ENCODE peak calls at places on chromosomes 12 and 14, in four cellular contexts. W is HepG2, U is GM12878, E is K562. N is an unnamed sample.

GRCh38 chr12:41739066-41739465 is 405.6 kb downstream of the GXYLT1 start:
- DNase-seq in W (no peak), U (no peak), E (no peak), N (no peak)

GRCh38 chr12:124506832-124507153 is 60.6 kb downstream of the NCOR2 start:
- DNase-seq in W (no peak), U (no peak), E (no peak), N (no peak)

GRCh38 chr12:58750484-58750883 is 169.8 kb downstream of the LRIG3 start:
- DNase-seq in W (no peak), U (no peak), E (no peak), N (no peak)

GRCh38 chr14:105467249-105467941 is 7.2 kb upstream of the CRIP2 start:
- DNase-seq in W (no peak), U (no peak), E (no peak), N (no peak)

GRCh38 chr12:114193474-114193873 is 212.5 kb downstream of the TBX5 start:
- DNase-seq in W (no peak), U (no peak), E (no peak), N (no peak)

GRCh38 chr14:41457393-41457792 is 149.3 kb upstream of the LRFN5 start:
- DNase-seq in W (no peak), U (no peak), E (no peak), N (no peak)

GRCh38 chr12:115911360-115911759 is 366.1 kb downstream of the MED13L start:
- DNase-seq in W (no peak), U (no peak), E (no peak), N (no peak)

GRCh38 chr12:58764100-58764953 is 156.0 kb downstream of the LRIG3 start:
- DNase-seq in W (peak; percentile 15), U (no peak), E (no peak), N (no peak)

GRCh38 chr12:13376627-13377373 is 180.3 kb downstream of the EMP1 start:
- DNase-seq in W (no peak), U (no peak), E (no peak), N (no peak)

GRCh38 chr12:79294590-79294989 is 396.2 kb downstream of the PAWR start:
- DNase-seq in W (no peak), U (no peak), E (no peak), N (no peak)

GRCh38 chr14:104392001-104392395 is 187.6 kb upstream of the C14orf180 start:
- DNase-seq in W (no peak), U (no peak), E (no peak), N (no peak)

GRCh38 chr14:21257395-21258193 is 11.6 kb downstream of the HNRNPC start:
- DNase-seq in W (no peak), U (no peak), E (no peak), N (no peak)

GRCh38 chr12:129830796-129831195 is 73.0 kb downstream of the TMEM132D start:
- DNase-seq in W (no peak), U (no peak), E (no peak), N (no peak)

GRCh38 chr12:104272938-104273337 is 30.6 kb upstream of the EID3 start:
- DNase-seq in W (no peak), U (no peak), E (no peak), N (no peak)

GRCh38 chr12:55698965-55699364 is 8.7 kb downstream of the ITGA7 start:
- DNase-seq in W (no peak), U (no peak), E (no peak), N (no peak)

GRCh38 chr12:131642101-131642540 is 68.8 kb upstream of the SFSWAP start:
- DNase-seq in W (peak; percentile 9), U (peak; percentile 15), E (peak; percentile 71), N (peak; percentile 27)

GRCh38 chr12:123044351-123044750 is 63.9 kb downstream of the ARL6IP4 start:
- DNase-seq in W (no peak), U (no peak), E (no peak), N (no peak)

GRCh38 chr12:57837779-57838562 is 8.6 kb downstream of the CTDSP2 start:
- DNase-seq in W (no peak), U (no peak), E (peak; percentile 32), N (no peak)

GRCh38 chr14:22748691-22749090 is 17.8 kb upstream of the OXA1L start:
- DNase-seq in W (no peak), U (no peak), E (no peak), N (no peak)

GRCh38 chr12:75750950-75751349 is 239.5 kb upstream of the KRR1 start:
- DNase-seq in W (peak; percentile 54), U (no peak), E (no peak), N (no peak)

GRCh38 chr12:110005319-110005973 is 6.2 kb downstream of the ANKRD13A start:
- DNase-seq in W (no peak), U (no peak), E (no peak), N (no peak)

GRCh38 chr12:131911851-131912525 is 17.1 kb upstream of the PUS1 start:
- DNase-seq in W (no peak), U (no peak), E (no peak), N (no peak)

GRCh38 chr12:19012965-19013364 is 116.6 kb upstream of the PLEKHA5 start:
- DNase-seq in W (no peak), U (no peak), E (no peak), N (no peak)

GRCh38 chr12:84982888-84983287 is 53.2 kb downstream of the TSPAN19 start:
- DNase-seq in W (no peak), U (no peak), E (no peak), N (no peak)

GRCh38 chr14:91058017-91058675 is 2.3 kb downstream of the RPS6KA5 start:
- DNase-seq in W (no peak), U (no peak), E (no peak), N (no peak)

GRCh38 chr12:89200217-89200616 is 152.1 kb downstream of the DUSP6 start:
- DNase-seq in W (no peak), U (no peak), E (no peak), N (no peak)

GRCh38 chr12:121184425-121184824 is 25.5 kb upstream of the P2RX4 start:
- DNase-seq in W (no peak), U (no peak), E (no peak), N (no peak)

GRCh38 chr14:22319526-22320352 is 269.3 kb downstream of the DAD1 start:
- DNase-seq in W (peak; percentile 80), U (peak; percentile 42), E (peak; percentile 53), N (peak; percentile 30)

GRCh38 chr12:130013771-130014484 is 110.1 kb upstream of the TMEM132D start:
- DNase-seq in W (peak; percentile 26), U (no peak), E (peak; percentile 70), N (peak; percentile 81)

GRCh38 chr12:120007272-120007671 is 18.2 kb downstream of the BICDL1 start:
- DNase-seq in W (no peak), U (no peak), E (peak; percentile 6), N (no peak)

GRCh38 chr12:123389560-123390351 is 5.8 kb downstream of the KMT5A start:
- DNase-seq in W (peak; percentile 45), U (no peak), E (peak; percentile 65), N (peak; percentile 37)

GRCh38 chr12:93183940-93184663 is 193.6 kb upstream of the NUDT4 start:
- DNase-seq in W (no peak), U (peak; percentile 73), E (peak; percentile 30), N (no peak)

GRCh38 chr12:18749381-18749957 is 11.6 kb downstream of the CAPZA3 start:
- DNase-seq in W (no peak), U (no peak), E (no peak), N (no peak)

GRCh38 chr14:74516451-74517155 is 23.0 kb downstream of the ISCA2 start:
- DNase-seq in W (peak; percentile 65), U (no peak), E (peak; percentile 9), N (no peak)

GRCh38 chr12:123971770-123972447 is 722 bp downstream of the CCDC92 start:
- DNase-seq in W (peak; percentile 58), U (no peak), E (peak; percentile 52), N (peak; percentile 32)

DNA sequence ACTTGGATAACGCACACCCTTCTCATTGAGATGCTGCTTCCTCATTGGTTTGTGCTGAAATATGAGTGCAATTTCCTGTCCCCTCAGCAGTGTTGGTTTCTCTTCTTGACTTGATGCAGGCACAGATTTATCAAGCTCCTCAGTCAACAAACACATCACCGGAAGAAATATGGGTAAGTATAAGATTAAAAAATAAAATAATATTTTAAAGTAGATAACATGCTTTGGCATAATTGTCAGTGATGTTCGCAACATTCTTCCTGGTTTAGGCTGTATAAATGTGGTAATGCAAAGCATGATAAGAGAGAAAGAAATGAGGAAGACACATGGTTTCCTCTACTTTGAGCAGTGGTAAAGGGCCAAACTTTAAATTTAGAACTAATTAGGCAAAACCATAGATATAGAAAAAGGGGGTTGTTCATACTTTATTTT is at the start of gene GPR65:
- DNase-seq in W (no peak), U (peak; percentile 69), E (no peak), N (no peak)
- TF ChIP-seq FOXK2 in W (no peak), U (no peak), E (no peak), N (no peak)

GRCh38 chr14:64684091-64684490 is 20.1 kb upstream of the PLEKHG3 start:
- DNase-seq in W (peak; percentile 25), U (no peak), E (no peak), N (no peak)
- TF ChIP-seq FOXK2 in W (no peak), U (no peak), E (no peak), N (no peak)

GRCh38 chr14:61558271-61558670 is 137.0 kb upstream of the HIF1A start:
- DNase-seq in W (no peak), U (no peak), E (no peak), N (peak; percentile 36)

GRCh38 chr14:61560323-61560722 is 135.0 kb upstream of the HIF1A start:
- DNase-seq in W (peak; percentile 65), U (no peak), E (no peak), N (no peak)

GRCh38 chr14:61561144-61561543 is 134.2 kb upstream of the HIF1A start:
- DNase-seq in W (peak; percentile 42), U (no peak), E (no peak), N (no peak)

GRCh38 chr14:61557854-61558253 is 137.5 kb upstream of the HIF1A start:
- DNase-seq in W (no peak), U (no peak), E (no peak), N (no peak)

DNA sequence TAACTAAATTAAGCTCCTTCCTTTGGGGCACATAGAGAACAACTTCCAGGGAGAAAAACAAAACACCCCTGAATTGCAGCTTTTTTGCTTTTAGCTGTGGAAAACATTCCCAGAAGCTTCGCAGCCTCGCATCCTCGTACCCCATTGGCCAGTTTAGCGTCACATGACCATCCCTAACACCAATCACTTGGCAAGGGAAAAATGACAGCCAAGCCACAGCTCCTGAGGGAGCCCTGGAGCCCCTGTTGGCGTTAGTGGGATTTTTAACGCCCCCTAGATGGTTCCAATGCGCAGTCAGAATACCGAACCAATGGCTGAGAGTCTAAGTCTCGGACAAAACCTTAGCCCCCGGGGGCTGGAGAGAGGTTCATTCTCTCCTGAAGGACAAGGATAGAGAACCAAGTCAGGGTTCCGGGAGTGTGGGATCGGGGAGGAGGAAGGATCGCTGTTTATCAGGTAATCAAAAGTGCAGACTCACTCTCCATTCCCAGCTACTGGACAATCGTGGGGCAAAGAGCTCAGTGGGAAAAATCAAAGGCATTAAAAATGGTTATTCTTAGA is 135.6 kb upstream of the HIF1A start:
- DNase-seq in W (peak; percentile 95), U (no peak), E (peak; percentile 73), N (peak; percentile 81)
- TF ChIP-seq FOXK2 in W (no peak), U (no peak), E (no peak), N (no peak)

GRCh38 chr12:24496755-24497154 is 452.1 kb downstream of the BCAT1 start:
- DNase-seq in W (no peak), U (no peak), E (no peak), N (no peak)

GRCh38 chr12:24499151-24500146 is 449.5 kb downstream of the BCAT1 start:
- DNase-seq in W (no peak), U (no peak), E (no peak), N (no peak)

GRCh38 chr12:24489939-24490338 is 459.0 kb downstream of the BCAT1 start:
- DNase-seq in W (no peak), U (no peak), E (no peak), N (no peak)

GRCh38 chr12:24491968-24492367 is 456.9 kb downstream of the BCAT1 start:
- DNase-seq in W (no peak), U (no peak), E (no peak), N (no peak)

GRCh38 chr12:24494401-24494800 is 454.5 kb downstream of the BCAT1 start:
- DNase-seq in W (no peak), U (no peak), E (no peak), N (no peak)
- TF ChIP-seq FOXK2 in W (no peak), U (no peak), E (no peak), N (no peak)